ENCODE peak calls at places on chromosomes 16 and 17, in seven cellular contexts. X, B, W, L, H, M and S are unnamed samples.

GRCh38 chr17:78808106-78808635 is 26.1 kb upstream of the CYTH1 start:
- DNase-seq in X (no peak), B (no peak), W (no peak), L (no peak), H (peak; percentile 54), M (peak; percentile 39), S (no peak)

GRCh38 chr17:75181608-75182318 is 996 bp downstream of the SUMO2 start:
- DNase-seq in X (no peak), B (no peak), W (peak; percentile 53), L (peak; percentile 36), H (no peak), M (no peak), S (no peak)

GRCh38 chr17:67575325-67575724 is 142.4 kb upstream of the NOL11 start:
- DNase-seq in X (no peak), B (no peak), W (no peak), L (no peak), H (no peak), M (no peak), S (no peak)

GRCh38 chr17:16446338-16446983 is 31.1 kb downstream of the TRPV2 start:
- DNase-seq in X (no peak), B (no peak), W (no peak), L (no peak), H (peak; percentile 34), M (no peak), S (no peak)

GRCh38 chr16:50616883-50617629 is 64.1 kb downstream of the SNX20 start:
- DNase-seq in X (no peak), B (no peak), W (no peak), L (no peak), H (no peak), M (no peak), S (no peak)

GRCh38 chr16:88672776-88673175 is 9.9 kb upstream of the MVD start:
- DNase-seq in X (no peak), B (no peak), W (no peak), L (no peak), H (no peak), M (no peak), S (no peak)

GRCh38 chr16:85029981-85030381 is 2.4 kb downstream of the KIAA0513 start:
- DNase-seq in X (no peak), B (no peak), W (peak; percentile 73), L (no peak), H (peak; percentile 36), M (peak; percentile 16), S (no peak)

GRCh38 chr17:43732961-43733360 is 25.6 kb downstream of the SOST start:
- DNase-seq in X (no peak), B (peak; percentile 47), W (no peak), L (no peak), H (peak; percentile 49), M (peak; percentile 87), S (no peak)

GRCh38 chr17:16352838-16353701 is at the start of gene CENPV:
- DNase-seq in X (no peak), B (peak; percentile 46), W (peak; percentile 59), L (peak; percentile 63), H (no peak), M (peak; percentile 34), S (no peak)

GRCh38 chr16:84832488-84833141 is 12.8 kb downstream of the CRISPLD2 start:
- DNase-seq in X (no peak), B (peak; percentile 99), W (peak; percentile 88), L (no peak), H (no peak), M (peak; percentile 100), S (no peak)

GRCh38 chr17:67245694-67246397 is 850 bp upstream of the HELZ start:
- DNase-seq in X (no peak), B (no peak), W (peak; percentile 26), L (peak; percentile 35), H (peak; percentile 22), M (no peak), S (no peak)

GRCh38 chr16:28494141-28494851 is at the start of gene APOBR:
- DNase-seq in X (no peak), B (no peak), W (peak; percentile 33), L (peak; percentile 78), H (no peak), M (no peak), S (no peak)

GRCh38 chr16:264440-264951 is 11.2 kb downstream of the RGS11 start:
- DNase-seq in X (no peak), B (no peak), W (peak; percentile 34), L (no peak), H (no peak), M (no peak), S (no peak)

GRCh38 chr16:21654881-21655280 is 2.5 kb upstream of the IGSF6 start:
- DNase-seq in X (no peak), B (no peak), W (no peak), L (no peak), H (no peak), M (no peak), S (no peak)